ENCODE peak calls at places on chromosomes 2 and 18, in seven cellular contexts. H is H1, V is keratinocyte, M is colonic mucosa, F is HCT116, Z is IMR-90, L is SK-N-SH. W is an unnamed sample.

GRCh38 chr2:40824269-40824668 is 372.4 kb upstream of the SLC8A1 start:
- DNase-seq in L (no peak), Z (no peak), H (no peak), V (no peak), M (no peak), F (no peak), W (no peak)

GRCh38 chr2:152504618-152505017 is 169.6 kb downstream of the FMNL2 start:
- DNase-seq in Z (peak; percentile 76), L (no peak), F (no peak), V (no peak), H (no peak), M (no peak), W (no peak)

GRCh38 chr18:65359479-65359878 is 391.3 kb upstream of the CDH7 start:
- DNase-seq in L (no peak), Z (no peak), V (no peak), F (no peak), H (no peak), M (no peak), W (no peak)

GRCh38 chr18:22044474-22045220 is 124.7 kb upstream of the GATA6 start:
- DNase-seq in V (no peak), H (no peak), L (no peak), M (peak; percentile 84), F (no peak), Z (no peak), W (no peak)

GRCh38 chr2:236775521-236775920 is 205.9 kb downstream of the ACKR3 start:
- DNase-seq in Z (no peak), V (no peak), M (no peak), L (no peak), H (no peak), F (no peak), W (peak; percentile 37)

GRCh38 chr2:102664439-102665042 is 45.2 kb downstream of the SLC9A2 start:
- DNase-seq in L (no peak), F (peak; percentile 87), H (no peak), M (peak; percentile 74), Z (peak; percentile 6), V (peak; percentile 96), W (peak; percentile 4)

GRCh38 chr2:238038203-238038602 is 22.6 kb upstream of the SCLY start:
- DNase-seq in Z (no peak), V (no peak), L (no peak), M (no peak), H (no peak), F (no peak), W (no peak)

GRCh38 chr2:114022360-114023085 is 132.6 kb downstream of the ACTR3 start:
- DNase-seq in L (no peak), H (no peak), F (peak; percentile 61), V (peak; percentile 82), Z (peak; percentile 90), M (no peak), W (peak; percentile 18)

GRCh38 chr2:216109962-216110614 is 940 bp downstream of the XRCC5 start:
- DNase-seq in Z (peak; percentile 75), V (no peak), F (peak; percentile 16), M (no peak), L (no peak), H (no peak), W (peak; percentile 81)

GRCh38 chr18:3319399-3319798 is 57.5 kb downstream of the MYL12B start:
- DNase-seq in F (no peak), L (no peak), M (no peak), H (no peak), V (no peak), Z (no peak), W (no peak)

GRCh38 chr2:122697415-122697814 is 942.0 kb downstream of the TSN start:
- DNase-seq in H (no peak), L (no peak), Z (no peak), M (no peak), V (no peak), F (no peak), W (no peak)

GRCh38 chr2:142920579-142920978 is 43.1 kb downstream of the KYNU start:
- DNase-seq in Z (peak; percentile 18), L (no peak), H (no peak), F (no peak), M (no peak), V (no peak), W (no peak)

GRCh38 chr2:219123356-219124143 is 37.1 kb downstream of the NHEJ1 start:
- DNase-seq in L (no peak), M (peak; percentile 58), H (no peak), F (no peak), Z (no peak), V (no peak), W (no peak)

GRCh38 chr2:170375192-170375591 is 197.2 kb downstream of the MYO3B start:
- DNase-seq in V (peak; percentile 48), H (no peak), F (no peak), M (no peak), L (no peak), Z (no peak), W (no peak)

GRCh38 chr18:30971338-30971956 is 71.1 kb downstream of the DSC3 start:
- DNase-seq in F (peak; percentile 34), H (no peak), M (no peak), Z (peak; percentile 11), V (no peak), L (peak; percentile 14), W (peak; percentile 75)

GRCh38 chr2:190488516-190489220 is 45.9 kb downstream of the NEMP2 start:
- DNase-seq in F (no peak), H (no peak), V (no peak), M (no peak), Z (no peak), L (no peak), W (no peak)

GRCh38 chr2:37481244-37481643 is 136.8 kb downstream of the QPCT start:
- DNase-seq in L (no peak), V (no peak), H (no peak), M (no peak), Z (no peak), F (no peak), W (no peak)

GRCh38 chr2:187500585-187501359 is 52.7 kb upstream of the CALCRL start:
- DNase-seq in H (no peak), L (no peak), Z (peak; percentile 84), M (no peak), V (no peak), F (peak; percentile 23), W (peak; percentile 45)

GRCh38 chr2:127128508-127128907 is 21.6 kb upstream of the BIN1 start:
- DNase-seq in M (peak; percentile 68), Z (no peak), L (peak; percentile 74), H (peak; percentile 61), V (no peak), F (peak; percentile 77), W (no peak)

GRCh38 chr2:74552914-74553811 is 579 bp downstream of the LOXL3 start:
- DNase-seq in H (peak; percentile 78), V (no peak), Z (no peak), M (no peak), L (peak; percentile 76), F (no peak), W (peak; percentile 55)

GRCh38 chr2:120384486-120385354 is 38.8 kb downstream of the INHBB start:
- DNase-seq in H (no peak), L (no peak), Z (no peak), V (no peak), F (no peak), M (no peak), W (no peak)

GRCh38 chr18:33711514-33711913 is 133.5 kb downstream of the ASXL3 start:
- DNase-seq in L (peak; percentile 56), F (no peak), M (no peak), V (no peak), Z (no peak), H (no peak), W (no peak)

GRCh38 chr18:9735879-9736278 is 27.8 kb downstream of the RAB31 start:
- DNase-seq in F (no peak), Z (no peak), M (no peak), H (no peak), L (no peak), V (no peak), W (no peak)

GRCh38 chr2:202034249-202035088 is 814 bp downstream of the FZD7 start:
- DNase-seq in V (no peak), Z (no peak), H (no peak), L (peak; percentile 75), M (peak; percentile 33), F (no peak), W (peak; percentile 65)

GRCh38 chr2:202035941-202036372 is 2.3 kb downstream of the FZD7 start:
- DNase-seq in H (no peak), V (no peak), L (no peak), M (no peak), F (no peak), Z (peak; percentile 41), W (no peak)

GRCh38 chr2:202033317-202034248 is at the start of gene FZD7:
- DNase-seq in F (peak; percentile 77), H (peak; percentile 91), M (peak; percentile 94), L (peak; percentile 97), Z (peak; percentile 92), V (peak; percentile 28), W (peak; percentile 98)

GRCh38 chr2:202036601-202037037 is 3.0 kb downstream of the FZD7 start:
- DNase-seq in V (no peak), H (no peak), M (no peak), Z (peak; percentile 35), L (peak; percentile 54), F (no peak), W (peak; percentile 64)

GRCh38 chr2:202035089-202035940 is 1.7 kb downstream of the FZD7 start:
- DNase-seq in V (no peak), L (no peak), M (peak; percentile 55), Z (peak; percentile 87), F (no peak), H (peak; percentile 66), W (peak; percentile 94)
- H3K4me3 ChIP-seq in V (peak overlapping the region; percentile 50), L (peak overlapping the region; percentile 88), M (peak overlapping the region; percentile 62), Z (peak overlapping the region; percentile 94), F (no peak overlapping the region), H (peak overlapping the region; percentile 95), W (peak overlapping the region; percentile 76)

DNA sequence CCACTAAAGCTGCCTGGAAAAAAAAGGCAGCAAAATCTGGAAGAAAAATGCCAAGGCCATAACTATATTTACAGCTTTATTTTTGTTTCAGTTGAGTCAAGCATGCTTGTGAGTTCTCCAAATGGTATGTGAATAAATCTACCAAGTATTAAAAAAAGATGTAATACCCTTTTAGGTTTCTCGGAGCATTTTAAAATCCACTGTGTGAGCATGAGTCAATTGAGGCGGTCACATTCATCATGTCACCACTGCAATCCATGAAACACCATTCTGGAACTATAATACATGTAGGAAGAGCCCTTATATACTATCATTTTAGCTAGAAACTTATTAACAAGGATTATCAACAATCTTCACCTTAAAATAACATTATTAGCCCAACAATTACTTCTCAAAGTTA is 24.1 kb upstream of the C2orf42 start:
- DNase-seq in F (no peak), V (no peak), M (no peak), L (no peak), H (no peak), Z (peak; percentile 96), W (peak; percentile 75)
- H3K9ac ChIP-seq in F (no peak overlapping the region), V (no peak overlapping the region), M (no peak overlapping the region), L (no peak overlapping the region), H (no peak overlapping the region), Z (no peak overlapping the region), W (no peak overlapping the region)

GRCh38 chr2:42504364-42505230 is 10.8 kb upstream of the KCNG3 start:
- DNase-seq in V (no peak), H (no peak), F (no peak), L (no peak), M (no peak), Z (no peak), W (no peak)
- H3K4me1 ChIP-seq in V (no peaks in the 10 kb centered on the region), H (peaks cover 5% of the 10 kb centered on the region), F (no peaks in the 10 kb centered on the region), L (no peaks in the 10 kb centered on the region), M (no peaks in the 10 kb centered on the region), Z (no peaks in the 10 kb centered on the region), W (no peaks in the 10 kb centered on the region)

DNA sequence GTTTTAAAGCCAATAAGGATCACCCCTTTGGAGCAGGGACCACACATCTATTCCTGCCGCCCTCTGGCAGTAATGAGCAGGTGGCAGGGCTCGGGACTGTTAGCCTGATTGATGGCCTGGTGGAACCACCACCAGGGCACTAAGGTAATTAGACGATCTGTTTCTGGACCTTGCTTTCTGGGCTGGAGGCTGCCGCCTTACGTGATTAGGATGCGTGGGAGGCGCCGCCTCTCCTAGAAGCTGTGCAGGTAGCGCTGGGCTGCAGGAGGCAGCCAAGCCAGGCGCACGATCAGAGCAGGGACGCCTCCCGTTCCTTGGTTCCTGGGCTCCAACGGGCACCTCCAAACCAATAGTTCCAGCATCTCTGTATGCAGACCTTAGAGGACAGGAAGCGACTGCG is 242.6 kb upstream of the RAB12 start:
- DNase-seq in V (no peak), F (no peak), M (no peak), H (no peak), L (peak; percentile 48), Z (no peak), W (no peak)
- H3K4me3 ChIP-seq in V (no peak overlapping the region), F (no peak overlapping the region), M (no peak overlapping the region), H (no peak overlapping the region), L (no peak overlapping the region), Z (no peak overlapping the region), W (no peak overlapping the region)